ENCODE peak calls at places on chromosomes 4 and X, in six cellular contexts. K is uterus; C is osteoblast; U is CD8-positive, alpha-beta T cell; A is lower lobe of right lung; S is tibial artery. Q is an unnamed sample.
A peak's percentile ranks its signal among the peaks of the same experiment; 100 is the strongest.

GRCh38 chr4:17664755-17665154 is 50.3 kb downstream of the MED28 start:
- DNase-seq in K (no peak), C (no peak), U (no peak), A (no peak), S (no peak), Q (no peak)

GRCh38 chr4:38323141-38323634 is 340.8 kb upstream of the KLF3 start:
- DNase-seq in K (no peak), C (peak; percentile 94), U (no peak), A (no peak), S (no peak), Q (no peak)

GRCh38 chr4:108037884-108038283 is 48.2 kb downstream of the HADH start:
- DNase-seq in K (no peak), C (no peak), U (no peak), A (no peak), S (no peak), Q (no peak)

GRCh38 chr4:76982638-76983579 is 33.4 kb downstream of the SEPTIN11 start:
- DNase-seq in K (no peak), C (no peak), U (no peak), A (no peak), S (no peak), Q (no peak)

GRCh38 chr4:118124977-118125376 is 90.7 kb downstream of the NDST3 start:
- DNase-seq in K (no peak), C (no peak), U (no peak), A (no peak), S (no peak), Q (no peak)

GRCh38 chrX:23952984-23953907 is 45.4 kb downstream of the CXorf58 start:
- DNase-seq in K (no peak), C (no peak), U (peak; percentile 64), A (no peak), S (no peak), Q (peak; percentile 2)

GRCh38 chr4:43251760-43252317 is 359.3 kb downstream of the GRXCR1 start:
- DNase-seq in K (no peak), C (no peak), U (no peak), A (no peak), S (no peak), Q (no peak)

GRCh38 chrX:119292445-119292844 is 56.4 kb downstream of the PGRMC1 start:
- DNase-seq in K (no peak), C (no peak), U (no peak), A (no peak), S (no peak), Q (no peak)

GRCh38 chr4:163988921-163989320 is 494.4 kb downstream of the TMA16 start:
- DNase-seq in K (no peak), C (no peak), U (no peak), A (no peak), S (no peak), Q (no peak)

GRCh38 chr4:102825261-102826071 is 1.9 kb downstream of the UBE2D3 start:
- DNase-seq in K (peak; percentile 32), C (peak; percentile 38), U (no peak), A (no peak), S (no peak), Q (no peak)

GRCh38 chr4:5676763-5677162 is 31.6 kb downstream of the EVC2 start:
- DNase-seq in K (no peak), C (no peak), U (no peak), A (no peak), S (no peak), Q (no peak)

GRCh38 chr4:140343303-140343702 is 30.1 kb upstream of the SCOC start:
- DNase-seq in K (no peak), C (peak; percentile 21), U (no peak), A (peak; percentile 77), S (no peak), Q (no peak)

GRCh38 chr4:101104264-101105052 is 242.9 kb downstream of the PPP3CA start:
- DNase-seq in K (no peak), C (no peak), U (no peak), A (no peak), S (no peak), Q (no peak)

GRCh38 chr4:101102114-101102752 is 245.1 kb downstream of the PPP3CA start:
- DNase-seq in K (peak; percentile 21), C (no peak), U (no peak), A (no peak), S (peak; percentile 74), Q (no peak)

GRCh38 chr4:101101072-101101471 is 246.3 kb downstream of the PPP3CA start:
- DNase-seq in K (no peak), C (no peak), U (no peak), A (no peak), S (no peak), Q (no peak)

GRCh38 chr4:101099001-101099400 is 248.3 kb downstream of the PPP3CA start:
- DNase-seq in K (no peak), C (no peak), U (no peak), A (no peak), S (no peak), Q (no peak)

DNA sequence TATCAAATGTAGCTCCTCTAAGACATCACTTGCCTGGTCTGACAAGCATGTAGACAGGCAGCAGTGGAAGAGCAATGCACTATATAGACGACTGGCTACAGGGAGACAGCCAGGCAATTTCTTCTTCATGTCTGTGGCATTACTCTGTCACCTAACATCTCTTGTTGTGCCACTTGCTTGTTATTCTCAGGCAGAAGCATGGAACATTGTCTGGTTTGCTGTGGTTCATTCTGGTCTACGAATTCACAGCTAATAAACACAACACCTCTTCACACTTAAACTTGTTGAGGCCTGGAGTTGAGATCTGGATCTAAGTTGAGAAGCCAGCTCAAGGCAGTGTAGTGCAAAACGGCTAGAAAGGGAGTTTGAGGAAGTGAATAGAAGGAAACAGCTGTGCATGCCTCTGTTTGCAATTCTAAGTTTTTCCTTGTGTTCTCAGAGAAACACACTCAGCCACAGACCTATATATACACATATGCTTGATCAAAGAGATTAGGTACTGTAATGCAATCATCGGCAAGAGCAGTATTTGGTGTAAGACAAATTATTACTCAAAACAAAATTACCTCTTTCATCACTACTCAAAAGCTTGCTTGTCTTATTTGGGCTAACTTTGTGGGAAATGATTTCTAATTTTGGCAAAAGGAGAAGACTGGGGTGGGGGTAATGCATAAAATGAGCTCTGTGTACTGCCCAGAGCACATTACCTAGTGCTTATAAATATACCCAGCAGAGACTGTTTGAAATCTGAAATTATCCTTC is 243.8 kb downstream of the PPP3CA start:
- DNase-seq in K (no peak), C (no peak), U (no peak), A (no peak), S (no peak), Q (no peak)
- TF ChIP-seq CTCF in K (no peak), C (no peak), U (no peak), A (no peak), S (no peak), Q (no peak)

DNA sequence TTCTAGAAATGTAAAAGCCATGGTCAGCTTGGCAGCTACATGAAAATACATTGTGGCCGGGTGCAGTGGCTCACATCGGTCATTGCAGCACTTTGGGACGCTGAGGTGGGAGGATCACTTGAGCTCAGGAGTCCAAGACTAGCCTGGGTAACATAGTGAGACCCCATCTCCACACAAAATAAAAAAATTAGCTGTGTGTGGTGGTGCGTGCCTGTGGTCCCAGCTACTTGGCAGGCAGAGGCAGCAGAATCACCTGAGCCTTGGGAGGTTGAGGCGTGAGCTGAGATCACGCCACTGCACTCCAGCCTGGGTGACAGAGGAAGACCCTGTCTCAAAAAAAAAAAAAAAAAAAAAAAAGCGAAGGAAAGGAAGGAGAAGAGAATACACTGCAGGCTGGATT is 29.0 kb downstream of the RNF212 start:
- DNase-seq in K (no peak), C (no peak), U (no peak), A (no peak), S (no peak), Q (no peak)
- H3K27ac ChIP-seq in K (no peak overlapping the region), C (no peak overlapping the region), U (no peak overlapping the region), A (no peak overlapping the region), S (no peak overlapping the region), Q (no peak overlapping the region)

GRCh38 chrX:83916525-83916924 is 55.6 kb downstream of the CYLC1 start:
- DNase-seq in K (no peak), C (no peak), U (no peak), A (no peak), S (no peak), Q (no peak)
- TF ChIP-seq CTCF in K (no peak), C (peak; percentile 63), U (no peak), A (no peak), S (peak; percentile 15), Q (no peak)

GRCh38 chrX:132384301-132384700 is 104.5 kb downstream of the MBNL3 start:
- DNase-seq in K (no peak), C (no peak), U (no peak), A (no peak), S (no peak), Q (no peak)

GRCh38 chrX:132382068-132382467 is 106.8 kb downstream of the MBNL3 start:
- DNase-seq in K (no peak), C (no peak), U (no peak), A (no peak), S (no peak), Q (no peak)
- H3K27ac ChIP-seq in K (no peak overlapping the region), C (no peak overlapping the region), U (no peak overlapping the region), A (no peak overlapping the region), S (no peak overlapping the region), Q (no peak overlapping the region)

GRCh38 chr4:48967626-48968025 is 18.4 kb upstream of the CWH43 start:
- DNase-seq in K (no peak), C (no peak), U (no peak), A (no peak), S (no peak), Q (no peak)

GRCh38 chr4:48960988-48961635 is 25.0 kb upstream of the CWH43 start:
- DNase-seq in K (no peak), C (no peak), U (no peak), A (no peak), S (no peak), Q (no peak)

GRCh38 chr4:48962636-48963035 is 23.4 kb upstream of the CWH43 start:
- DNase-seq in K (no peak), C (no peak), U (no peak), A (no peak), S (no peak), Q (no peak)

GRCh38 chr4:48967101-48967500 is 19.0 kb upstream of the CWH43 start:
- DNase-seq in K (no peak), C (peak; percentile 42), U (no peak), A (no peak), S (no peak), Q (no peak)

DNA sequence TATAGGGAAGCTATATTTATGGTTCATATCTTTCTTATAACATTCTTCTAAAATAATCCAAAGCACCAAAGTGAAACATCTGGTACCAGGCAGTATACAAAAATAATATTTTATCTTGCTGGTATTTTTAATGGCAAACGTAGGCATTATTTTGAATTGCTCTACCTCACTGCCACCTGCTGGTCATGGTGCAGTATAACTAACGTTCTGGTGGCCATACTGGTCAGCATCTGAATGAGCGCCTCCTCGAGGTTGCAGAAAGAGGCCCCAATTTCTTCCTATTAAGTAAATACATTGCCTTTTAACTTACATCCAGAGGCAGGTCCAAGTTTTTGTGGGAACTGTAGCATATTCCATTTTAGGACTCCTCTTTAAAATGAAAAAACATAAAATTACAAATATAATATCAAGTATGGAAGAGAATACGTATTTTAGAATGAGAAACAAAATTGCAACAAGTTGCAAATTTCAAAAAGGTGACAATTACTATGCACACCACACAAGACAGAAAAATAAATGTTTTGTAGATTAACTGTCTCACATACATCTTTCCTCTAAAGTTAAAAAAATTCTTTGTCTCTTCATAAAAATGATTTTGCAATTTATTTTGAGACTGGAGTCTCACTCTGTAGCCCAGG is 22.9 kb upstream of the CWH43 start:
- DNase-seq in K (peak; percentile 68), C (peak; percentile 62), U (peak; percentile 80), A (peak; percentile 63), S (peak; percentile 76), Q (peak; percentile 56)
- TF ChIP-seq CTCF in K (peak; percentile 92), C (peak; percentile 100), U (peak; percentile 99), A (peak; percentile 92), S (peak; percentile 92), Q (peak; percentile 99)